ENCODE peak calls at places on chromosomes 11 and 22, in five cellular contexts. T is cardiac muscle cell; X is CD8-positive, alpha-beta T cell; A is heart right ventricle; P is sigmoid colon. G is an unnamed sample.

GRCh38 chr11:77580712-77581337 is 8.9 kb upstream of the AQP11 start:
- DNase-seq in T (peak), P (no peak), A (no peak), X (no peak), G (no peak)

GRCh38 chr11:66607126-66607834 is 9.2 kb upstream of the RBM14 start:
- DNase-seq in A (peak), T (no peak), X (no peak), P (peak), G (peak)

GRCh38 chr11:57474751-57475115 is 14.4 kb downstream of the RTN4RL2 start:
- DNase-seq in T (no peak), A (no peak), X (no peak), P (no peak), G (no peak)

GRCh38 chr11:84747871-84748270 is 879.3 kb downstream of the DLG2 start:
- DNase-seq in P (no peak), A (no peak), T (no peak), X (no peak), G (no peak)

GRCh38 chr22:39414377-39414776 is 14.8 kb downstream of the TAB1 start:
- DNase-seq in A (no peak), P (no peak), X (no peak), T (no peak), G (no peak)

GRCh38 chr11:33197915-33198727 is 36.8 kb upstream of the CSTF3 start:
- DNase-seq in T (no peak), X (no peak), A (no peak), P (no peak), G (no peak)

GRCh38 chr22:39947488-39948216 is 12.5 kb upstream of the TMA7B start:
- DNase-seq in A (no peak), T (peak), X (no peak), P (no peak), G (no peak)

GRCh38 chr22:35930933-35931332 is 97.7 kb downstream of the RBFOX2 start:
- DNase-seq in X (no peak), P (no peak), A (peak), T (peak), G (no peak)

GRCh38 chr22:49497266-49497665 is 330.4 kb downstream of the BRD1 start:
- DNase-seq in P (no peak), T (no peak), X (no peak), A (no peak), G (no peak)

GRCh38 chr11:9057032-9057431 is 34.4 kb downstream of the SCUBE2 start:
- DNase-seq in P (no peak), X (no peak), A (no peak), T (no peak), G (no peak)

GRCh38 chr22:31040542-31041398 is 40.3 kb upstream of the SMTN start:
- DNase-seq in X (no peak), A (no peak), P (peak), T (no peak), G (no peak)
- H3K27ac ChIP-seq in X (no peak), A (no peak), P (peak), T (no peak), G (peak)

GRCh38 chr11:24496728-24497396 is at the start of gene LUZP2:
- DNase-seq in T (peak), P (no peak), A (no peak), X (no peak), G (peak)
- TF ChIP-seq CTCF in T (no peak), P (no peak), A (no peak), X (no peak), G (no peak)

DNA sequence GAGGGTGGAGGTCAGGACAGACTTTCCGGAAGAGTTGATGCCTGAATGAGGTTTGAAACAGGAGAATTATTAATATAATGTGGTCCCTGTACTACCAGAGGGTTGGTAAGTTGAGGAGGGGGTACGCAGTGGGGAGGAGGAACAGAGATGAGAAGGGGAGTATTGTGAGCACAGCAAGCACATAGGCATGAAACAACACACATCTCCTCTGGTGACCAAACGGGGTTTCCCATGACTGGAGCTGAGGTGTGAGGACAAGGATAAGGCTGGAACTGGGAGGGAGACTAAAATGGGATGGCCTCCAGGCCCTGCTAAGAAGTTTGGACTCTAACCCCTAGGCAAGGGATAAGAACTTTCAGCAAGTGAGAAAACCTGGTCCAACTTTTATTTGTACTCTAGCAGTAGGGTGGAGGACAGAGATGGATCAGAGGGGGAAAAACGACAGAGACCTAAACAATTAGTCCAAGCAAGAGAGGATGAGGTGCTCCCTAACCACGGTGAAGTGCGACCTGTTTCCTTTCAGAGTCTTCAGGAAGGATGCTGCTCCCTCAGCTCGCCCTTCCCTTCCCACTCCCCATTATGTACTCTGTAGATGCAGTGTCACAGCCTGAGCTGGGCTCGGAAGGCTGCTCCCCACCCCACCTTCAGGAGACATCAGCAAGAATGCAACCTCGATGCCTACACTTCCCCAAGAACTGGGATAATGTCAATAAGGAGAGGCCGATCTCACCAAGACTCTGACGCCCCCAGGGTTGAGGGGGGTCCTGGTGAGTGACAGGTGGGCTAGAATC is 59.2 kb downstream of the BTG4 start:
- DNase-seq in P (no peak), T (no peak), A (no peak), X (no peak), G (no peak)
- H3K27ac ChIP-seq in P (no peak), T (no peak), A (no peak), X (no peak), G (no peak)

GRCh38 chr22:22942511-22943329 is 55.1 kb downstream of the IGLL5 start:
- DNase-seq in A (peak), X (peak), P (peak), T (no peak), G (peak)
- TF ChIP-seq CTCF in A (peak), X (peak), P (peak), T (peak), G (peak)

G was measured in colonic mucosa.